ENCODE peak calls at places on chromosomes 3 and 15, in seven cellular contexts. K is PC-3, X is spleen, R is tibial nerve, V is left lung, Q is tibial artery, S is fibroblast of lung. T is an unnamed sample.

GRCh38 chr15:32656091-32656860 is 14.8 kb downstream of the SCG5 start:
- DNase-seq in K (peak; percentile 44), X (no peak), R (no peak), V (no peak), Q (no peak), S (no peak), T (no peak)

GRCh38 chr3:10703875-10704274 is 112.2 kb upstream of the SLC6A11 start:
- DNase-seq in K (peak; percentile 60), X (no peak), R (no peak), V (no peak), Q (no peak), S (peak; percentile 54), T (no peak)

GRCh38 chr3:131036200-131036816 is 9.6 kb downstream of the NEK11 start:
- DNase-seq in K (peak; percentile 87), X (no peak), R (no peak), V (no peak), Q (no peak), S (peak; percentile 89), T (no peak)

GRCh38 chr3:116586285-116586944 is 123.2 kb upstream of the TUSC7 start:
- DNase-seq in K (no peak), X (no peak), R (no peak), V (no peak), Q (no peak), S (no peak), T (no peak)

GRCh38 chr15:78298983-78299301 is 467 bp downstream of the SKIC8 start:
- DNase-seq in K (no peak), X (no peak), R (no peak), V (no peak), Q (no peak), S (peak; percentile 38), T (no peak)

GRCh38 chr15:27579738-27580137 is 519.4 kb downstream of the OCA2 start:
- DNase-seq in K (no peak), X (no peak), R (no peak), V (no peak), Q (no peak), S (no peak), T (no peak)

GRCh38 chr3:104069114-104069513 is 1297.6 kb upstream of the ALCAM start:
- DNase-seq in K (peak; percentile 50), X (no peak), R (no peak), V (no peak), Q (no peak), S (peak; percentile 48), T (no peak)

GRCh38 chr15:85716261-85716660 is 78.5 kb downstream of the KLHL25 start:
- DNase-seq in K (no peak), X (no peak), R (no peak), V (no peak), Q (no peak), S (no peak), T (no peak)

GRCh38 chr3:128270559-128271492 is 117.5 kb downstream of the EEFSEC start:
- DNase-seq in K (no peak), X (no peak), R (no peak), V (no peak), Q (no peak), S (no peak), T (no peak)

GRCh38 chr3:72721696-72722381 is 126.4 kb downstream of the SHQ1 start:
- DNase-seq in K (no peak), X (no peak), R (no peak), V (no peak), Q (no peak), S (no peak), T (no peak)

GRCh38 chr3:127764841-127765362 is 57.4 kb downstream of the MGLL start:
- DNase-seq in K (no peak), X (no peak), R (no peak), V (no peak), Q (no peak), S (peak; percentile 73), T (no peak)

GRCh38 chr3:14127516-14128161 is 2.8 kb downstream of the TMEM43 start:
- DNase-seq in K (no peak), X (no peak), R (no peak), V (no peak), Q (no peak), S (no peak), T (no peak)

GRCh38 chr15:89206908-89207331 is 14.5 kb downstream of the RLBP1 start:
- DNase-seq in K (peak; percentile 76), X (peak; percentile 92), R (peak; percentile 61), V (peak; percentile 70), Q (peak; percentile 79), S (peak; percentile 50), T (peak; percentile 9)

GRCh38 chr3:133644768-133645167 is 17.0 kb downstream of the TOPBP1 start:
- DNase-seq in K (peak; percentile 85), X (no peak), R (no peak), V (no peak), Q (no peak), S (peak; percentile 89), T (no peak)

GRCh38 chr3:190281308-190282051 is 40.8 kb downstream of the CLDN1 start:
- DNase-seq in K (no peak), X (no peak), R (no peak), V (no peak), Q (no peak), S (no peak), T (no peak)

GRCh38 chr3:12815719-12816118 is 19.2 kb downstream of the CAND2 start:
- DNase-seq in K (no peak), X (peak; percentile 47), R (no peak), V (no peak), Q (no peak), S (no peak), T (no peak)

GRCh38 chr15:98358971-98359370 is 289.4 kb upstream of the IGF1R start:
- DNase-seq in K (no peak), X (no peak), R (no peak), V (no peak), Q (no peak), S (no peak), T (no peak)

GRCh38 chr3:184184546-184185234 is 1.3 kb upstream of the ABCF3 start:
- DNase-seq in K (no peak), X (no peak), R (no peak), V (no peak), Q (no peak), S (no peak), T (no peak)

GRCh38 chr3:184185461-184186183 is 377 bp upstream of the ABCF3 start:
- DNase-seq in K (peak; percentile 99), X (peak; percentile 100), R (peak; percentile 98), V (peak; percentile 99), Q (peak; percentile 100), S (peak; percentile 98), T (peak; percentile 96)

GRCh38 chr3:184186902-184187207 is 856 bp downstream of the ABCF3 start:
- DNase-seq in K (no peak), X (no peak), R (no peak), V (no peak), Q (no peak), S (no peak), T (no peak)

GRCh38 chr3:184188080-184188479 is 2.1 kb downstream of the ABCF3 start:
- DNase-seq in K (no peak), X (no peak), R (no peak), V (no peak), Q (no peak), S (no peak), T (no peak)

GRCh38 chr3:184186184-184186901 is at the start of gene ABCF3:
- DNase-seq in K (peak; percentile 28), X (no peak), R (no peak), V (no peak), Q (peak; percentile 77), S (peak; percentile 50), T (no peak)
- H3K36me3 ChIP-seq in K (peaks cover 67% of the 10 kb centered on the region), X (peaks cover 2% of the 10 kb centered on the region), R (peaks cover 18% of the 10 kb centered on the region), V (peaks cover 5% of the 10 kb centered on the region), Q (peaks cover 63% of the 10 kb centered on the region), S (peaks cover 33% of the 10 kb centered on the region), T (peaks cover 76% of the 10 kb centered on the region)

GRCh38 chr3:151896662-151897012 is 23.2 kb downstream of the SUCNR1 start:
- DNase-seq in K (peak; percentile 98), X (no peak), R (no peak), V (no peak), Q (no peak), S (peak; percentile 63), T (no peak)
- H3K27ac ChIP-seq in K (peak overlapping the region; percentile 28), X (no peak overlapping the region), R (no peak overlapping the region), V (no peak overlapping the region), Q (no peak overlapping the region), S (no peak overlapping the region), T (no peak overlapping the region)

GRCh38 chr3:129557737-129558037 is 14.7 kb downstream of the H1-8 start:
- DNase-seq in K (no peak), X (no peak), R (no peak), V (no peak), Q (no peak), S (no peak), T (no peak)

GRCh38 chr3:129558076-129558771 is 15.2 kb downstream of the H1-8 start:
- DNase-seq in K (no peak), X (no peak), R (no peak), V (no peak), Q (no peak), S (peak; percentile 61), T (no peak)

GRCh38 chr3:129560269-129560787 is 17.4 kb downstream of the H1-8 start:
- DNase-seq in K (no peak), X (peak; percentile 75), R (no peak), V (no peak), Q (peak; percentile 93), S (peak; percentile 23), T (no peak)

GRCh38 chr3:129559565-129560079 is 16.6 kb downstream of the H1-8 start:
- DNase-seq in K (no peak), X (no peak), R (no peak), V (no peak), Q (no peak), S (no peak), T (no peak)

DNA sequence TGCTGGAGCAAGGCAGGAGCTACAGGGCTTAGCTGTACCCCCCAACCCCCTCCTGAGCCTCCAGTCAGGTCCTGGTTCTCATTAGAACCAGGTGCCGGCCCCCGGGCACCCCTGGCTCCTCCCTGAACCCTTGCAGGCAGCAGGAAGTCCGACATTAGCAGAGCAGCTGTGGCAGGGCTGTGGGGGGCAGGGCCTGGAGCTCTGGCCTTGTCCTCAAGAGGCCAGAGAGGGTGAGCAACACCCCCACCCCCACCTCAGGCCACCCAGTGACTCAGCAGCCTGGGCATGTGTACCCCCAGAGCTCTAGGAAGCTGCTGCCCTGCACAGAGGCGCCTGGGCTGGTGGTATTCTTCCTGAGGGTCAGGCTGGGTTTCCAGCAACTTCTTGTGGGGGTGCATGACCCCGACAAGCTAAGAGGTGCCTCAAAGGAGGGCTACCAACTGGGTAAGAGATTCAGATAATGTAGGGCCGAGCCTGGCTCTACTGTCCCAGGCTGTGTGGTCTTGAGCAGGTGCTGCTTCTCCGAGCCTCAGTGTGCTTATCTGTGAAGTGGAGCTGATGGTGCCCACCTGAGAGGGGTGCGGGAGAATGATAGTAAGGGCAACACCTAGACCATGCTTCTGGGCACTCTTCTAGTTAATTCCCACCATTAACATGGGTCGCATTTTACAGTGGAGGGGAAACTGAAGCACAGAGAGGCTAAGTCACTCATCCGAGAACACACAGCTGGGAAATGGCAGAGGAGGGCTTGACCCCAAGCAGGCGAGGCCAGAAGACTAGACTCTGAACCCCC is 16.0 kb downstream of the H1-8 start:
- DNase-seq in K (no peak), X (peak; percentile 78), R (no peak), V (no peak), Q (no peak), S (peak; percentile 79), T (no peak)
- H3K36me3 ChIP-seq in K (no peaks in the 10 kb centered on the region), X (no peaks in the 10 kb centered on the region), R (no peaks in the 10 kb centered on the region), V (no peaks in the 10 kb centered on the region), Q (peaks cover 38% of the 10 kb centered on the region), S (peaks cover 34% of the 10 kb centered on the region), T (peaks cover 62% of the 10 kb centered on the region)

DNA sequence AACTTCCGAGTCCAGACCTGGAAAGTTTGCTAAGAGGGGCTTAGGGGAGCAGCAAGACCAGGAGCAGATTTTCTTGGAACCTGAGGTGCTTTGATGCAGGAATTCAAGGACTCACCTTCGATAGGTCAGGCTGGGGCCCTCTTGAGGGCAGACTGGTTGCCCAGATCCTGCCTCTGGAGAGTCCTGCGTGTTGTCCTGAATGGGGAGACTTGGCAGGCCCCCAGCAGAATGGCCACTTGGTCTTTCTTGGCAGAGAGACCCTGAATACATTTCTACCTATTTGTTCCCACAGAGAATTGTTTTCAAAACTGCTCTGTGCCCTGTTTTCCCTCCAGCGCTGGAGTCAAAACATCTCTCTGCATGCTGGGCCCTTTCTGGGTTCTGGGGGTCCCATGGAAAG is 4.2 kb downstream of the KLF13 start:
- DNase-seq in K (no peak), X (peak; percentile 64), R (no peak), V (no peak), Q (no peak), S (no peak), T (no peak)
- H3K27ac ChIP-seq in K (no peak overlapping the region), X (peak overlapping the region; percentile 100), R (peak overlapping the region; percentile 100), V (peak overlapping the region; percentile 53), Q (no peak overlapping the region), S (no peak overlapping the region), T (peak overlapping the region; percentile 90)